ENCODE peak calls at places on chromosome 16, in four cellular contexts. K is ovary, D is transverse colon, Y is GM12878. O is an unnamed sample.

GRCh38 chr16:2708955-2709587 is 11.0 kb downstream of the PRSS27 start:
- DNase-seq in Y (no peak), K (no peak), D (no peak), O (no peak)

GRCh38 chr16:47524007-47524405 is 62.9 kb downstream of the PHKB start:
- DNase-seq in Y (no peak), D (no peak), K (no peak), O (no peak)

GRCh38 chr16:84839956-84840355 is 20.2 kb downstream of the CRISPLD2 start:
- DNase-seq in K (no peak), Y (no peak), D (no peak), O (no peak)

GRCh38 chr16:11329080-11329491 is 16.2 kb upstream of the RMI2 start:
- DNase-seq in D (no peak), K (no peak), Y (peak; percentile 57), O (no peak)

GRCh38 chr16:29821663-29822115 is 1.4 kb downstream of the MVP start:
- DNase-seq in D (peak; percentile 73), K (peak; percentile 65), Y (no peak), O (no peak)

GRCh38 chr16:17261197-17261858 is 209.4 kb downstream of the XYLT1 start:
- DNase-seq in Y (no peak), D (peak; percentile 51), K (no peak), O (no peak)

GRCh38 chr16:50261707-50262235 is 4.6 kb upstream of the ADCY7 start:
- DNase-seq in Y (no peak), K (no peak), D (no peak), O (peak; percentile 61)

GRCh38 chr16:57041182-57042156 is 50.9 kb upstream of the CPNE2 start:
- DNase-seq in D (peak; percentile 57), Y (peak; percentile 79), K (no peak), O (no peak)

GRCh38 chr16:19757762-19758595 is 39.9 kb downstream of the IQCK start:
- DNase-seq in D (no peak), K (no peak), Y (no peak), O (no peak)

GRCh38 chr16:81227780-81228179 is 10.7 kb upstream of the BCO1 start:
- DNase-seq in K (no peak), D (no peak), Y (no peak), O (no peak)

GRCh38 chr16:79599837-79600635 is 501 bp downstream of the MAF start:
- DNase-seq in D (no peak), K (peak; percentile 81), Y (no peak), O (peak; percentile 82)

GRCh38 chr16:69917739-69918138 is 33.4 kb upstream of the CLEC18A start:
- DNase-seq in Y (no peak), D (no peak), K (peak; percentile 75), O (peak; percentile 86)

GRCh38 chr16:12067714-12068401 is 91.3 kb downstream of the SNX29 start:
- DNase-seq in D (peak; percentile 62), K (peak; percentile 46), Y (no peak), O (no peak)

GRCh38 chr16:31700200-31700529 is 172.5 kb downstream of the AHSP start:
- DNase-seq in K (no peak), D (no peak), Y (no peak), O (no peak)

GRCh38 chr16:15607700-15608396 is 35.1 kb downstream of the MARF1 start:
- DNase-seq in K (peak; percentile 41), Y (no peak), D (no peak), O (peak; percentile 84)

GRCh38 chr16:25126820-25127232 is 15.3 kb downstream of the LCMT1 start:
- DNase-seq in D (peak; percentile 76), Y (no peak), K (no peak), O (no peak)

GRCh38 chr16:89325861-89326471 is 108.5 kb downstream of the ZNF778 start:
- DNase-seq in K (no peak), D (peak; percentile 72), Y (no peak), O (peak; percentile 87)

GRCh38 chr16:71567931-71568330 is 9.0 kb downstream of the TAT start:
- DNase-seq in Y (no peak), D (no peak), K (no peak), O (no peak)

GRCh38 chr16:89007371-89008249 is 30.6 kb upstream of the CBFA2T3 start:
- DNase-seq in K (no peak), D (no peak), Y (no peak), O (peak; percentile 37)

GRCh38 chr16:88686062-88686438 is 257 bp downstream of the SNAI3 start:
- DNase-seq in Y (no peak), K (no peak), D (peak; percentile 64), O (no peak)

GRCh38 chr16:24507959-24508358 is 31.4 kb upstream of the RBBP6 start:
- DNase-seq in D (no peak), Y (no peak), K (no peak), O (no peak)

GRCh38 chr16:80938035-80938927 is 68.4 kb downstream of the CMC2 start:
- DNase-seq in K (peak; percentile 38), D (peak; percentile 15), Y (no peak), O (peak; percentile 88)

GRCh38 chr16:57049678-57050077 is 42.7 kb upstream of the CPNE2 start:
- DNase-seq in K (no peak), Y (peak; percentile 52), D (no peak), O (no peak)

GRCh38 chr16:74487634-74488495 is 66.6 kb upstream of the CLEC18B start:
- DNase-seq in D (no peak), Y (no peak), K (no peak), O (no peak)

GRCh38 chr16:11833951-11834695 is 17.2 kb downstream of the RSL1D1 start:
- DNase-seq in D (no peak), Y (no peak), K (no peak), O (no peak)

GRCh38 chr16:69329369-69330285 is 761 bp downstream of the PDF start:
- DNase-seq in Y (no peak), K (peak; percentile 39), D (peak; percentile 39), O (peak; percentile 68)

GRCh38 chr16:369866-370436 is 387 bp downstream of the MRPL28 start:
- DNase-seq in Y (no peak), D (no peak), K (peak; percentile 36), O (peak; percentile 68)

DNA sequence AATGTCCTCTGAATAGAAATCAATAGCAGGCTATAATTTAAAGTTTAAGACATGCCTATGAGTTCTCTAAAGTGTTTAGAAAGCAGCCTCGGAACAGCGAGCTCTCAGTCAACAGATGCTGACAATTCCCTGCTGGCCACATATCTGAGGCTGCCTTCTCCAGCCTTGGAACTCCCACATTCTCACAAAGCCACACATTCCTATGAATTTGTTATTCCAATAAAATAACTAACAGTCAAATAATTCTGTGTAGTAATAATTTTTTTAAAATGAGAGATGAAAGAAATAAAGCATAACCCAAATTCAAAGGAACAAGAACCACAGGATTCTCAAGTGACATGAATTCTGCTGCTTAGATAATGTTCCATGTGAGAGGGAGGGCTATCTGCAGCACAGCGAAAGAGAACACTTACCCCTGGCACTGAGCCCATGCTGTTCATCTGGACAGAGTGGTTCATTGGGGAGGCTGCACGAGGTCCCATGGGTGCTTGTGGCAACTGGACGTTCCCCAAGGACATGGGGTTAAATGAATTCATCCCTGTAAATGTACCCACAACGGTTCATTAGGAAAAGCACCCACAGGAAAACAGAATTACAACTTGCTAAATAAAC is 56.9 kb upstream of the TRAP1 start:
- DNase-seq in Y (no peak), K (peak; percentile 58), D (no peak), O (no peak)
- H3K36me3 ChIP-seq in Y (peaks cover 43% of the 10 kb centered on the region), K (no peaks in the 10 kb centered on the region), D (peaks cover 76% of the 10 kb centered on the region), O (peaks cover 88% of the 10 kb centered on the region)

DNA sequence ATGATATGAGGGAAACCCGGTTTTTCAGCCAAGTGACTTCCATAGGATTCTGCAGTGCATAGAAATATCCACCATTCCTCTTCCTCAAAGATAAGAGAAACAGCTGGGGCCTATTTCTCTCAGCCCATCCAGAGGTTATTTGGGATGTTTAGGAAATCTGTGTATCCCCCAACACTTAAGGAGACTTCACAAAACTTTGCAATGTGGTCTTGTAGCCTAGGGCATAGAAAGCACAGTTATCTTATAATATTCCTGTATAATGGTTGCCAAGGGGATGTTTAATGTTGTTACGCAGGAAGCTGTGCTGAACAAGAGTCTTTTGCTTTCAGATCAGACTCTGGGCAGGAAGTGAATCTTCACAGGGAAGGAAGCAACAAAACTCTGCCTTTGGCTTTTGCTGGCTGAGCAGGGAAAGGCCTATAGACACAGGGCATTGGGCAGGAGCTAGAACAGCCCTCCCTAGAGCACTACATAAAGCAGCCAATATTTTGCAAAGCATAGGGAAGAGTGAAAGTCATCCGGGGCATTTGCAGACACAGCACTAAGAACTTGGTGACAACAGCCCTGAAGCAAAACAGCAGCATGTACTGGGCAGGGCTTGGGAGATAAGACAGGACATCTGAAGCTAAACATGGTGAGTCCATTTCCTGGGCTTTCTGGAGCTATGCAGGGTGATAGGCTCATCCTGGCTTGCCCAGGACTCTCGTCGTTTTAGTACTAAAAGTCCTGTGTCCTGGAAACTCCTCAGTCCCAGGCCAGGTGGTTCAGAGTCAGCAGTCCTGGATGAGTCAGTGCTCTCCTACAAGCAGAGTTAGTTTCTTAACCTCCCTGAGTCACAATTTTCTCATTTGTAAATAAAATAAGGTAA is 18.7 kb upstream of the BEAN1 start:
- DNase-seq in K (no peak), Y (no peak), D (no peak), O (no peak)
- TF ChIP-seq POLR2A in K (no peak), Y (no peak), D (no peak), O (no peak)

GRCh38 chr16:77299395-77299794 is 100.2 kb downstream of the SYCE1L start:
- DNase-seq in Y (peak; percentile 17), D (no peak), K (no peak), O (no peak)

GRCh38 chr16:77297996-77298637 is 98.9 kb downstream of the SYCE1L start:
- DNase-seq in D (no peak), K (no peak), Y (no peak), O (no peak)

GRCh38 chr16:77298638-77299360 is 99.6 kb downstream of the SYCE1L start:
- DNase-seq in K (peak; percentile 17), D (no peak), Y (no peak), O (no peak)

GRCh38 chr16:77302249-77302648 is 103.0 kb downstream of the SYCE1L start:
- DNase-seq in K (no peak), Y (no peak), D (no peak), O (no peak)

DNA sequence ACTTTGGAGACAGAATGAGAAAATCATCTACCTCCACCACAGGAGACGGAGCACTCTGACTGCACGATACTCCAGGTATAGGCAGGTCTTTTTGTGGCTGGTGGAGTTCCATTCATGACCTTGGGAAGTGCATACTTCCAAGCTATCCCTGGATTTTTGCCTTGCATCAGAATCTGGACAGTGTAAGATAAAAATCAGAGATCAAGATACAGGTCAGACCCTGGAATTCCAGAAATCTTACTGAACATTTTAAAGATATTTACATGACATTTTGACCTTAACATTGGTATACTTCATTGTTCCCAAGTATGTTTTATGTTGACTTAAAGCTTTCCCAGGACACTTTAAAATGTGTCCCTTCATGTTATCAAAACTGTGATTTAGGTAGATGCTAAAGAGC is 101.0 kb downstream of the SYCE1L start:
- DNase-seq in Y (no peak), K (no peak), D (no peak), O (no peak)
- TF ChIP-seq EP300 in Y (no peak), K (no peak), D (no peak), O (no peak)

GRCh38 chr16:28112908-28113307 is 49.4 kb upstream of the GSG1L start:
- DNase-seq in Y (no peak), K (no peak), D (no peak), O (no peak)
- H3K36me3 ChIP-seq in Y (peaks cover 49% of the 10 kb centered on the region), K (no peaks in the 10 kb centered on the region), D (peaks cover 49% of the 10 kb centered on the region), O (peaks cover 25% of the 10 kb centered on the region)

GRCh38 chr16:85988723-85989313 is 89.9 kb downstream of the IRF8 start:
- DNase-seq in D (peak; percentile 6), K (no peak), Y (peak; percentile 84), O (peak; percentile 25)
- TF ChIP-seq POLR2A in D (no peak), K (no peak), Y (peak; percentile 61), O (no peak)

O was measured in sigmoid colon.